ENCODE peak calls at places on chromosomes 3 and 15, in four cellular contexts. A, N, B and Z are unnamed samples.

GRCh38 chr15:67178569-67179210 is 75.8 kb downstream of the AAGAB start:
- DNase-seq in B (no peak), N (no peak), A (peak), Z (peak)

GRCh38 chr3:170637321-170637720 is 51.4 kb upstream of the SLC7A14 start:
- DNase-seq in N (no peak), B (no peak), A (no peak), Z (no peak)

GRCh38 chr15:25787855-25788521 is 75.1 kb downstream of the ATP10A start:
- DNase-seq in N (no peak), A (peak), B (no peak), Z (no peak)

GRCh38 chr3:196378442-196378841 is 40.3 kb upstream of the TM4SF19 start:
- DNase-seq in A (no peak), N (no peak), B (no peak), Z (no peak)

GRCh38 chr15:77974416-77975331 is 102.8 kb downstream of the TBC1D2B start:
- DNase-seq in B (no peak), A (no peak), N (no peak), Z (no peak)

GRCh38 chr3:127277591-127277990 is 10.3 kb downstream of the PRR20G start:
- DNase-seq in N (no peak), A (peak), B (no peak), Z (no peak)

GRCh38 chr15:91302588-91303439 is 202.8 kb downstream of the SV2B start:
- DNase-seq in N (no peak), B (no peak), A (peak), Z (peak)

GRCh38 chr15:38213392-38213791 is 39.2 kb upstream of the SPRED1 start:
- DNase-seq in B (no peak), N (no peak), A (no peak), Z (no peak)

GRCh38 chr15:31311735-31312134 is 14.9 kb upstream of the KLF13 start:
- DNase-seq in B (no peak), N (no peak), A (no peak), Z (no peak)